ENCODE peak calls at places on chromosome 20, in eight cellular contexts. P is lower leg skin, Y is stomach, U is foreskin fibroblast, X is cardiac muscle cell, H is A549, Z is left lung, I is RWPE1. N is an unnamed sample.
A peak's percentile ranks its signal among the peaks of the same experiment; 100 is the strongest.

GRCh38 chr20:54100563-54100962 is 30.2 kb upstream of the BCAS1 start:
- DNase-seq in P (no peak), Y (no peak), U (no peak), X (peak; percentile 17), H (no peak), Z (no peak), I (no peak), N (no peak)

GRCh38 chr20:955111-955510 is 39.0 kb upstream of the ANGPT4 start:
- DNase-seq in P (no peak), Y (no peak), U (no peak), X (no peak), H (no peak), Z (no peak), I (no peak), N (no peak)

GRCh38 chr20:49658508-49658907 is 55.2 kb downstream of the B4GALT5 start:
- DNase-seq in P (no peak), Y (no peak), U (no peak), X (no peak), H (no peak), Z (no peak), I (no peak), N (no peak)

GRCh38 chr20:5973172-5973571 is 22.7 kb downstream of the MCM8 start:
- DNase-seq in P (no peak), Y (no peak), U (peak; percentile 21), X (peak; percentile 49), H (peak; percentile 94), Z (no peak), I (peak; percentile 56), N (no peak)

GRCh38 chr20:60108397-60108796 is 150.2 kb downstream of the CDH26 start:
- DNase-seq in P (no peak), Y (no peak), U (no peak), X (no peak), H (no peak), Z (no peak), I (no peak), N (no peak)

GRCh38 chr20:46639587-46639986 is 11.7 kb downstream of the SLC13A3 start:
- DNase-seq in P (no peak), Y (no peak), U (no peak), X (no peak), H (no peak), Z (no peak), I (no peak), N (no peak)

GRCh38 chr20:60780388-60781025 is 471.6 kb upstream of the CDH4 start:
- DNase-seq in P (no peak), Y (no peak), U (no peak), X (no peak), H (no peak), Z (no peak), I (no peak), N (no peak)

GRCh38 chr20:44720994-44721784 is 6.0 kb downstream of the CCN5 start:
- DNase-seq in P (peak; percentile 88), Y (peak; percentile 66), U (peak; percentile 72), X (peak; percentile 95), H (no peak), Z (peak; percentile 72), I (peak; percentile 67), N (no peak)

GRCh38 chr20:4087923-4088322 is 72.6 kb upstream of the RNF24 start:
- DNase-seq in P (no peak), Y (no peak), U (no peak), X (no peak), H (no peak), Z (no peak), I (peak; percentile 42), N (no peak)

GRCh38 chr20:44624152-44624551 is 27.3 kb downstream of the ADA start:
- DNase-seq in P (no peak), Y (no peak), U (no peak), X (no peak), H (no peak), Z (no peak), I (no peak), N (no peak)

GRCh38 chr20:46119028-46119546 is 973 bp downstream of the CD40 start:
- DNase-seq in P (peak; percentile 74), Y (peak; percentile 23), U (no peak), X (no peak), H (no peak), Z (no peak), I (peak; percentile 50), N (no peak)

GRCh38 chr20:42181064-42181463 is 562.9 kb upstream of the CHD6 start:
- DNase-seq in P (no peak), Y (no peak), U (no peak), X (no peak), H (no peak), Z (no peak), I (no peak), N (no peak)

GRCh38 chr20:30985386-30985785 is 272.1 kb upstream of the DEFB115 start:
- DNase-seq in P (peak; percentile 45), Y (no peak), U (no peak), X (no peak), H (no peak), Z (no peak), I (no peak), N (no peak)

GRCh38 chr20:36206641-36207040 is 29.6 kb upstream of the AAR2 start:
- DNase-seq in P (no peak), Y (no peak), U (no peak), X (no peak), H (no peak), Z (no peak), I (no peak), N (no peak)

GRCh38 chr20:46057856-46058655 is 29.0 kb downstream of the SLC12A5 start:
- DNase-seq in P (peak; percentile 91), Y (peak; percentile 35), U (peak; percentile 56), X (peak; percentile 65), H (no peak), Z (peak; percentile 71), I (peak; percentile 32), N (peak; percentile 21)

GRCh38 chr20:61252601-61253263 is 671 bp downstream of the CDH4 start:
- DNase-seq in P (no peak), Y (no peak), U (peak; percentile 43), X (peak; percentile 35), H (peak; percentile 32), Z (no peak), I (peak; percentile 53), N (no peak)

DNA sequence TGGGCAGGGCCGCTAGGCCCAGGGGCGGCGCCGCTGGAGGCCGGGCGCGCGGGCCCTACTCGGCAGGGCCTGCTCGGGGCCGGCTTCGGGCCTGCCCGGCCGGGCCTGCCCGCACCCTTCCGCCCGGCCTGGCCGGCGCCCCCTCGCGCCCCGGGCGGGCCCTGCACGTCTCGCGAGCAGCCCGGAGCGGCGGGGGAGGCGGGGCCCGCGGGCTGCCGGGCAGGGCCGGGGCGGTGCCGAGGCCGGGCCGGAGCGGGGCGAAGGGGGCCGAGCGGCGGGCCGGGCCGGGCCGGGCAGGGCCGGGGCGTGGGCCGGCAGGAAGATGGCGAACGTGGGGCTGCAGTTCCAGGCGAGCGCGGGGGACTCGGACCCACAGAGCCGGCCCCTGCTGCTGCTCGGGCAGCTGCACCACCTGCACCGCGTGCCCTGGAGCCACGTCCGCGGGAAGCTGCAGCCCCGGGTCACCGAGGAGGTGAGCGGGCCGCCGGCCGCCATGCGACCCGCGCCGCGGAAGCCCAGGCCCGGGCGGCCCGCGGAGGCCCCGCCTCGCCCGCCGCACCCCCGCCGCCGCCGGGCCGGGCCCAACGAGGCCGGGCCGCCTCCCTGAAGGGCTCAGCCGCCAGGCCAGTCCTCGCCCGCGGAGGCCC is at the start of gene NPEPL1:
- DNase-seq in P (peak; percentile 87), Y (peak; percentile 78), U (peak; percentile 72), X (peak; percentile 90), H (peak; percentile 74), Z (peak; percentile 68), I (peak; percentile 95), N (peak; percentile 65)
- TF ChIP-seq CTCF in P (no peak), Y (no peak), U (no peak), X (peak; percentile 2), H (peak; percentile 45), Z (no peak), I (peak; percentile 93), N (peak; percentile 20)

GRCh38 chr20:3068986-3069900 is 2.2 kb upstream of the OXT start:
- DNase-seq in P (no peak), Y (peak; percentile 38), U (peak; percentile 61), X (no peak), H (no peak), Z (no peak), I (no peak), N (no peak)
- TF ChIP-seq CTCF in P (no peak), Y (no peak), U (no peak), X (no peak), H (peak; percentile 22), Z (no peak), I (no peak), N (peak; percentile 25)

GRCh38 chr20:39107741-39108140 is 145.6 kb downstream of the DHX35 start:
- DNase-seq in P (no peak), Y (no peak), U (peak; percentile 25), X (peak; percentile 5), H (no peak), Z (no peak), I (no peak), N (no peak)

GRCh38 chr20:39103305-39103704 is 141.2 kb downstream of the DHX35 start:
- DNase-seq in P (no peak), Y (no peak), U (no peak), X (no peak), H (no peak), Z (no peak), I (no peak), N (no peak)

GRCh38 chr20:39105551-39105950 is 143.4 kb downstream of the DHX35 start:
- DNase-seq in P (no peak), Y (no peak), U (no peak), X (no peak), H (no peak), Z (no peak), I (no peak), N (no peak)

GRCh38 chr20:39106791-39107190 is 144.6 kb downstream of the DHX35 start:
- DNase-seq in P (no peak), Y (no peak), U (no peak), X (no peak), H (no peak), Z (no peak), I (no peak), N (no peak)

GRCh38 chr20:39103732-39104131 is 141.6 kb downstream of the DHX35 start:
- DNase-seq in P (no peak), Y (no peak), U (no peak), X (peak; percentile 29), H (no peak), Z (no peak), I (no peak), N (no peak)
- TF ChIP-seq CTCF in P (no peak), Y (no peak), U (no peak), X (peak; percentile 12), H (no peak), Z (no peak), I (no peak), N (no peak)

DNA sequence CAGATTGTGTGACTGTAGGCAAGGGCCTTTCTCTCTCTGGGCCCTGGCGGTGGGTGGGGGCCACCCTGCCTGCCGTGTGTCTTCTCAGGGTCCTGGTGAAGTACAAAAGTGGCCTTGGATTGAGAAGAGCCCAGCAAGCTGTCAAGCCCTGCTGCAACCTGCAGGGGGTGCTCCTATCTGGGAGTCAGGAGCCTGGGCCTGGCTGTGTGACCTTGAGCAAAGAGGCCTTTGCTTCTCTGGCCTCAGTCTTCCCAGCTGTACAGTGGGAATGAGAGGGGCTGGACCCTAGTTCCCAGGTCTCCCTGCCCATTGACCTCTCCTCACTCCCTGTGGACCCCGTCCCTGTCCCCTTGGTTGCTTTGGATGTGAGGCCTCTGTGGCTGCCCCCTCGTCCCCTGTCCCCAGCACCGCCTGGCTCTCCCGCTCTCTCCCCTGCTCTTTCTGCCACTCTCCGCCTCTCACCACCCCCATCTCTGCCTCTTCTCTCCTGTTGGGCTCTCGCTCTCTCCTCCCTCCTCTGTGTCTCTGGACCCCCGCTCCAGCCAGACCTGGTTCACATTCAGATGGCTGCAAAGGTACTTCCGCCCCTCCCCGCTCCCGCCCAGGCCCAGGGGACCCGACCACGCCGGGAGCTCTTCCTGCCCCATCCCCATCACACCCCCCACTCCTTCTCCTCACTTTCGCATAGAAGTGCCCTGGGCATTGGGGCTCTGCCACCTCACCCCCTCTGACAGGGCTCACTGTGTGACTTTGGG is 46.7 kb downstream of the SRC start:
- DNase-seq in P (no peak), Y (no peak), U (no peak), X (peak; percentile 22), H (no peak), Z (no peak), I (no peak), N (no peak)
- TF ChIP-seq CTCF in P (no peak), Y (no peak), U (peak; percentile 26), X (peak; percentile 35), H (peak; percentile 35), Z (no peak), I (no peak), N (peak; percentile 31)